ENCODE peak calls at places on chromosomes 5 and 9, in four cellular contexts. D is heart right ventricle; N is breast epithelium; X is naive thymus-derived CD4-positive, alpha-beta T cell. U is an unnamed sample.
A peak's percentile ranks its signal among the peaks of the same experiment; 100 is the strongest.

GRCh38 chr5:95841914-95842812 is 19.6 kb upstream of the GLRX start:
- DNase-seq in X (no peak), D (peak; percentile 42), N (no peak), U (no peak)

GRCh38 chr9:131840751-131841702 is 101.2 kb upstream of the RAPGEF1 start:
- DNase-seq in X (no peak), D (no peak), N (no peak), U (no peak)

GRCh38 chr5:55554879-55555278 is 20.1 kb upstream of the PLPP1 start:
- DNase-seq in X (no peak), D (no peak), N (no peak), U (no peak)

GRCh38 chr5:133977161-133977787 is 8.8 kb upstream of the C5orf15 start:
- DNase-seq in D (no peak), N (no peak), X (no peak), U (no peak)

GRCh38 chr5:67211926-67212325 is 15.3 kb upstream of the CD180 start:
- DNase-seq in X (no peak), N (no peak), D (no peak), U (no peak)

GRCh38 chr9:128503870-128504269 is 649 bp upstream of the GLE1 start:
- DNase-seq in N (no peak), D (no peak), X (no peak), U (no peak)

GRCh38 chr9:134633362-134634142 is 8.1 kb upstream of the COL5A1 start:
- DNase-seq in N (no peak), D (no peak), X (no peak), U (no peak)

GRCh38 chr5:99386406-99387075 is 457.7 kb upstream of the CHD1 start:
- DNase-seq in X (no peak), D (no peak), N (no peak), U (no peak)

GRCh38 chr5:154518438-154518867 is 40.4 kb upstream of the HAND1 start:
- DNase-seq in D (no peak), X (no peak), N (no peak), U (no peak)

GRCh38 chr9:99905833-99906402 is 536 bp upstream of the STX17 start:
- DNase-seq in X (no peak), D (no peak), N (peak; percentile 65), U (peak; percentile 9)

GRCh38 chr9:38424918-38425317 is 664 bp upstream of the IGFBPL1 start:
- DNase-seq in X (no peak), N (no peak), D (no peak), U (no peak)

GRCh38 chr9:38421498-38422211 is 2.6 kb downstream of the IGFBPL1 start:
- DNase-seq in D (no peak), N (no peak), X (no peak), U (no peak)

GRCh38 chr9:38422555-38423245 is 1.6 kb downstream of the IGFBPL1 start:
- DNase-seq in X (no peak), D (no peak), N (no peak), U (no peak)

GRCh38 chr9:38423939-38424843 is at the start of gene IGFBPL1:
- DNase-seq in N (no peak), X (no peak), D (no peak), U (no peak)

GRCh38 chr9:38423273-38423938 is 848 bp downstream of the IGFBPL1 start:
- DNase-seq in X (no peak), N (no peak), D (no peak), U (no peak)
- H3K4me1 ChIP-seq in X (no peaks in the 10 kb centered on the region), N (no peaks in the 10 kb centered on the region), D (no peaks in the 10 kb centered on the region), U (no peaks in the 10 kb centered on the region)

GRCh38 chr5:141512390-141513020 is 23.6 kb downstream of the PCDHGC5 start:
- DNase-seq in D (peak; percentile 85), X (peak; percentile 73), N (peak; percentile 78), U (peak; percentile 90)

GRCh38 chr5:141513021-141513626 is 24.2 kb downstream of the PCDHGC5 start:
- DNase-seq in D (no peak), X (peak; percentile 34), N (no peak), U (peak; percentile 74)

GRCh38 chr5:141514330-141515111 is 25.6 kb downstream of the PCDHGC5 start:
- DNase-seq in X (no peak), D (no peak), N (peak; percentile 79), U (peak; percentile 55)

GRCh38 chr5:141515141-141515540 is 26.3 kb downstream of the PCDHGC5 start:
- DNase-seq in D (no peak), X (no peak), N (no peak), U (no peak)

GRCh38 chr5:141513627-141514329 is 24.9 kb downstream of the PCDHGC5 start:
- DNase-seq in N (peak; percentile 79), X (peak; percentile 31), D (peak; percentile 87), U (peak; percentile 91)
- H3K4me1 ChIP-seq in N (peaks cover 9% of the 10 kb centered on the region), X (no peaks in the 10 kb centered on the region), D (peaks cover 71% of the 10 kb centered on the region), U (peaks cover 98% of the 10 kb centered on the region)

DNA sequence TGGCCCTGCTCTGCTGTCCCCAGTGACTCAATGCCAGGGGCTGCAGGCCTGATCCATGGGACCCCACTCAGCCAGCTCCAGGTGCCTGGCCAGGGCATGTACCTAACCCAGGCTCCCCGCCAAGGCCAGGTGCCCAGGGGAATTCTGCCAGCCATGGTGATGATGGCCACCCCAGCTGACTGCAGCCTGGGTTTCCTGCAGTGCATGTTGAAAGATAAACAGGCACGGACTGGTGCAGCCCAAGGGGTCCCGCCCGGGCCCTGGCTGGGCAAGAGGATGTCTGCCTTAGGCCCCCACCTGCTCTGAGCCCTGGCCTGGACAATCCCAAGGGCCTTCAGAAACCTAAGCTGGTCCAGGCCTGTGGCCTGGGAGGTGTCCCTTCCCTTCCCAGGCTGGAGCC is 1.2 kb downstream of the ABCA2 start:
- DNase-seq in N (no peak), D (no peak), X (no peak), U (no peak)
- H3K4me1 ChIP-seq in N (peaks cover 27% of the 10 kb centered on the region), D (peaks cover 30% of the 10 kb centered on the region), X (peaks cover 45% of the 10 kb centered on the region), U (peaks cover 37% of the 10 kb centered on the region)

GRCh38 chr5:160460377-160461049 is 38.9 kb downstream of the PTTG1 start:
- DNase-seq in X (no peak), D (no peak), N (no peak), U (no peak)
- H3K4me1 ChIP-seq in X (peaks cover 3% of the 10 kb centered on the region), D (no peaks in the 10 kb centered on the region), N (no peaks in the 10 kb centered on the region), U (peaks cover 18% of the 10 kb centered on the region)

GRCh38 chr9:14301582-14301981 is 12.4 kb downstream of the NFIB start:
- DNase-seq in N (no peak), D (no peak), X (no peak), U (no peak)

GRCh38 chr9:14303526-14303925 is 10.4 kb downstream of the NFIB start:
- DNase-seq in N (no peak), X (no peak), D (no peak), U (no peak)

GRCh38 chr9:14301006-14301405 is 12.9 kb downstream of the NFIB start:
- DNase-seq in D (no peak), N (no peak), X (no peak), U (no peak)

GRCh38 chr9:14303110-14303509 is 10.8 kb downstream of the NFIB start:
- DNase-seq in X (no peak), N (no peak), D (no peak), U (no peak)

GRCh38 chr9:14302405-14302804 is 11.5 kb downstream of the NFIB start:
- DNase-seq in D (no peak), N (no peak), X (no peak), U (no peak)
- H3K4me1 ChIP-seq in D (peaks cover 100% of the 10 kb centered on the region), N (peaks cover 8% of the 10 kb centered on the region), X (no peaks in the 10 kb centered on the region), U (no peaks in the 10 kb centered on the region)

U was measured in OCI-LY7.